ENCODE peak calls at places on chromosome X, in seven cellular contexts. Z, R, A, C, L, S and F are unnamed samples.

GRCh38 chrX:97740044-97740443 is 856.3 kb downstream of the RPA4 start:
- DNase-seq in Z (no peak), R (no peak), A (no peak), C (no peak), L (no peak), S (no peak), F (no peak)

GRCh38 chrX:30971761-30972603 is 82.9 kb upstream of the TAB3 start:
- DNase-seq in Z (no peak), R (peak), A (no peak), C (no peak), L (peak), S (no peak), F (no peak)

GRCh38 chrX:53357799-53358530 is 64.5 kb downstream of the SMC1A start:
- DNase-seq in Z (no peak), R (no peak), A (no peak), C (peak), L (no peak), S (peak), F (peak)

GRCh38 chrX:150990910-150991309 is 7.8 kb downstream of the HMGB3 start:
- DNase-seq in Z (no peak), R (no peak), A (no peak), C (no peak), L (no peak), S (no peak), F (no peak)

GRCh38 chrX:42708222-42708621 is 69.7 kb downstream of the PPP1R2C start:
- DNase-seq in Z (no peak), R (no peak), A (no peak), C (no peak), L (peak), S (no peak), F (no peak)

GRCh38 chrX:11579856-11580595 is 85.7 kb downstream of the ARHGAP6 start:
- DNase-seq in Z (no peak), R (no peak), A (no peak), C (no peak), L (no peak), S (no peak), F (peak)

GRCh38 chrX:53682885-53683555 is 3.5 kb downstream of the HUWE1 start:
- DNase-seq in Z (no peak), R (peak), A (no peak), C (peak), L (peak), S (no peak), F (peak)

GRCh38 chrX:13647709-13648212 is 5.2 kb upstream of the TCEANC start:
- DNase-seq in Z (no peak), R (peak), A (no peak), C (no peak), L (peak), S (no peak), F (peak)

GRCh38 chrX:123738378-123738955 is 5.6 kb upstream of the THOC2 start:
- DNase-seq in Z (no peak), R (no peak), A (no peak), C (no peak), L (peak), S (no peak), F (no peak)

GRCh38 chrX:1025413-1025812 is 187.0 kb downstream of the CRLF2 start:
- DNase-seq in Z (no peak), R (no peak), A (peak), C (no peak), L (no peak), S (no peak), F (no peak)